ENCODE peak calls at places on chromosomes 1 and 21, in ten cellular contexts. One of them, this sample, is unnamed.

GRCh38 chr1:108209456-108210108 is 9.4 kb upstream of the SLC25A24 start:
- DNase-seq in H1: no peak
- DNase-seq in GM23338: no peak
- DNase-seq in transverse colon: no peak
- DNase-seq in endothelial cell of umbilical vein: no peak
- DNase-seq in HepG2: no peak
- DNase-seq in upper lobe of left lung: no peak
- DNase-seq in suprapubic skin: no peak
- DNase-seq in sigmoid colon: no peak
- DNase-seq in K562: no peak
- DNase-seq in this sample: no peak

GRCh38 chr1:228918335-228918734 is 183.1 kb downstream of the RHOU start:
- DNase-seq in H1: no peak
- DNase-seq in GM23338: no peak
- DNase-seq in transverse colon: no peak
- DNase-seq in endothelial cell of umbilical vein: no peak
- DNase-seq in HepG2: peak; percentile 33
- DNase-seq in upper lobe of left lung: no peak
- DNase-seq in suprapubic skin: no peak
- DNase-seq in sigmoid colon: no peak
- DNase-seq in K562: no peak
- DNase-seq in this sample: no peak

GRCh38 chr1:63835075-63835633 is 61.3 kb downstream of the ROR1 start:
- DNase-seq in H1: no peak
- DNase-seq in GM23338: no peak
- DNase-seq in transverse colon: no peak
- DNase-seq in endothelial cell of umbilical vein: no peak
- DNase-seq in HepG2: no peak
- DNase-seq in upper lobe of left lung: no peak
- DNase-seq in suprapubic skin: no peak
- DNase-seq in sigmoid colon: no peak
- DNase-seq in K562: no peak
- DNase-seq in this sample: no peak

GRCh38 chr1:19559641-19560040 is 74.3 kb upstream of the CAPZB start:
- DNase-seq in H1: no peak
- DNase-seq in GM23338: no peak
- DNase-seq in transverse colon: no peak
- DNase-seq in endothelial cell of umbilical vein: no peak
- DNase-seq in HepG2: no peak
- DNase-seq in upper lobe of left lung: no peak
- DNase-seq in suprapubic skin: no peak
- DNase-seq in sigmoid colon: no peak
- DNase-seq in K562: no peak
- DNase-seq in this sample: no peak

GRCh38 chr1:209249280-209249670 is 334.2 kb upstream of the CAMK1G start:
- DNase-seq in H1: no peak
- DNase-seq in GM23338: peak; percentile 14
- DNase-seq in transverse colon: no peak
- DNase-seq in endothelial cell of umbilical vein: no peak
- DNase-seq in HepG2: no peak
- DNase-seq in upper lobe of left lung: no peak
- DNase-seq in suprapubic skin: no peak
- DNase-seq in sigmoid colon: no peak
- DNase-seq in K562: no peak
- DNase-seq in this sample: no peak

GRCh38 chr1:206684478-206685255 is at the start of gene MAPKAPK2:
- DNase-seq in H1: no peak
- DNase-seq in GM23338: peak; percentile 82
- DNase-seq in transverse colon: peak; percentile 82
- DNase-seq in endothelial cell of umbilical vein: peak; percentile 48
- DNase-seq in HepG2: no peak
- DNase-seq in upper lobe of left lung: peak; percentile 96
- DNase-seq in suprapubic skin: peak; percentile 88
- DNase-seq in sigmoid colon: peak; percentile 93
- DNase-seq in K562: peak; percentile 99
- DNase-seq in this sample: peak; percentile 80

GRCh38 chr1:11041048-11041447 is 6.0 kb downstream of the MASP2 start:
- DNase-seq in H1: no peak
- DNase-seq in GM23338: no peak
- DNase-seq in transverse colon: no peak
- DNase-seq in endothelial cell of umbilical vein: no peak
- DNase-seq in HepG2: no peak
- DNase-seq in upper lobe of left lung: no peak
- DNase-seq in suprapubic skin: no peak
- DNase-seq in sigmoid colon: no peak
- DNase-seq in K562: no peak
- DNase-seq in this sample: no peak

GRCh38 chr1:118773656-118774055 is 214.5 kb downstream of the TBX15 start:
- DNase-seq in H1: no peak
- DNase-seq in GM23338: no peak
- DNase-seq in transverse colon: no peak
- DNase-seq in endothelial cell of umbilical vein: no peak
- DNase-seq in HepG2: no peak
- DNase-seq in upper lobe of left lung: no peak
- DNase-seq in suprapubic skin: no peak
- DNase-seq in sigmoid colon: no peak
- DNase-seq in K562: no peak
- DNase-seq in this sample: no peak

GRCh38 chr1:22611530-22611947 is 24.9 kb upstream of the C1QA start:
- DNase-seq in H1: peak; percentile 54
- DNase-seq in GM23338: peak; percentile 90
- DNase-seq in transverse colon: no peak
- DNase-seq in endothelial cell of umbilical vein: peak; percentile 53
- DNase-seq in HepG2: peak; percentile 24
- DNase-seq in upper lobe of left lung: no peak
- DNase-seq in suprapubic skin: no peak
- DNase-seq in sigmoid colon: no peak
- DNase-seq in K562: peak; percentile 70
- DNase-seq in this sample: no peak

GRCh38 chr1:50471967-50472366 is 48.7 kb upstream of the DMRTA2 start:
- DNase-seq in H1: no peak
- DNase-seq in GM23338: peak; percentile 40
- DNase-seq in transverse colon: no peak
- DNase-seq in endothelial cell of umbilical vein: no peak
- DNase-seq in HepG2: no peak
- DNase-seq in upper lobe of left lung: no peak
- DNase-seq in suprapubic skin: no peak
- DNase-seq in sigmoid colon: no peak
- DNase-seq in K562: no peak
- DNase-seq in this sample: no peak

GRCh38 chr21:32174819-32175218 is 104.0 kb downstream of the MIS18A start:
- DNase-seq in H1: no peak
- DNase-seq in GM23338: no peak
- DNase-seq in transverse colon: no peak
- DNase-seq in endothelial cell of umbilical vein: no peak
- DNase-seq in HepG2: no peak
- DNase-seq in upper lobe of left lung: no peak
- DNase-seq in suprapubic skin: no peak
- DNase-seq in sigmoid colon: no peak
- DNase-seq in K562: no peak
- DNase-seq in this sample: no peak

GRCh38 chr1:111739222-111739983 is at the start of gene INKA2:
- DNase-seq in H1: no peak
- DNase-seq in GM23338: peak; percentile 93
- DNase-seq in transverse colon: peak; percentile 91
- DNase-seq in endothelial cell of umbilical vein: peak; percentile 89
- DNase-seq in HepG2: peak; percentile 83
- DNase-seq in upper lobe of left lung: peak; percentile 97
- DNase-seq in suprapubic skin: peak; percentile 94
- DNase-seq in sigmoid colon: peak; percentile 96
- DNase-seq in K562: peak; percentile 99
- DNase-seq in this sample: peak; percentile 88

GRCh38 chr1:160291248-160292220 is 6.6 kb upstream of the PEX19 start:
- DNase-seq in H1: no peak
- DNase-seq in GM23338: peak; percentile 79
- DNase-seq in transverse colon: peak; percentile 69
- DNase-seq in endothelial cell of umbilical vein: peak; percentile 76
- DNase-seq in HepG2: peak; percentile 65
- DNase-seq in upper lobe of left lung: no peak
- DNase-seq in suprapubic skin: peak; percentile 74
- DNase-seq in sigmoid colon: peak; percentile 81
- DNase-seq in K562: peak; percentile 65
- DNase-seq in this sample: peak; percentile 67

GRCh38 chr1:100494393-100495084 is 43.4 kb upstream of the GPR88 start:
- DNase-seq in H1: no peak
- DNase-seq in GM23338: no peak
- DNase-seq in transverse colon: no peak
- DNase-seq in endothelial cell of umbilical vein: no peak
- DNase-seq in HepG2: peak; percentile 70
- DNase-seq in upper lobe of left lung: no peak
- DNase-seq in suprapubic skin: no peak
- DNase-seq in sigmoid colon: no peak
- DNase-seq in K562: no peak
- DNase-seq in this sample: no peak

GRCh38 chr21:45719177-45719802 is 75.8 kb downstream of the PCBP3 start:
- DNase-seq in H1: no peak
- DNase-seq in GM23338: no peak
- DNase-seq in transverse colon: no peak
- DNase-seq in endothelial cell of umbilical vein: no peak
- DNase-seq in HepG2: no peak
- DNase-seq in upper lobe of left lung: no peak
- DNase-seq in suprapubic skin: no peak
- DNase-seq in sigmoid colon: no peak
- DNase-seq in K562: no peak
- DNase-seq in this sample: no peak

DNA sequence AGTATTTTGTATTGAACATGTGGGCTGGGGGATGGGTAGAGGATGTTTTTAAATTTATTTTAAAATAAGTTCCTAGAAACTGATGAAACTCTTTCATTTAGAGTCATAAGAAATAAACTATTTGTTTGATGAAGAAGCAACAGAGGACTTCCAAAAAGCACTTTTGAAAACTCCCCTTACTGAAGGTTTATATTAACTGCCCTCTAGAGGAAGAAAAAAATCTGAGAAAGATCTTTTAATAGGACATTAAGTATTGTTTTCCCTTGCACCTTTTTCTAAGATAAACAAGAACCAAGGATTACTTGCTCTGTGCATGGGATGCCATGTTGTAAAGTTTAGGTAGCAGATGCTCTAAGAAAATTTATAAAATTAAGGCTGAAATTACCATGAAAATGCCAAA is 14.1 kb downstream of the DISP1 start:
- DNase-seq in H1: no peak
- DNase-seq in GM23338: peak; percentile 27
- DNase-seq in transverse colon: no peak
- DNase-seq in endothelial cell of umbilical vein: no peak
- DNase-seq in HepG2: no peak
- DNase-seq in upper lobe of left lung: no peak
- DNase-seq in suprapubic skin: no peak
- DNase-seq in sigmoid colon: no peak
- DNase-seq in K562: no peak
- DNase-seq in this sample: no peak
- TF ChIP-seq CTCF in H1: no peak
- TF ChIP-seq CTCF in GM23338: peak; percentile 37
- TF ChIP-seq CTCF in transverse colon: no peak
- TF ChIP-seq CTCF in endothelial cell of umbilical vein: no peak
- TF ChIP-seq CTCF in HepG2: no peak
- TF ChIP-seq CTCF in upper lobe of left lung: no peak
- TF ChIP-seq CTCF in suprapubic skin: no peak
- TF ChIP-seq CTCF in sigmoid colon: no peak
- TF ChIP-seq CTCF in K562: no peak
- TF ChIP-seq CTCF in this sample: no peak

GRCh38 chr1:15064217-15064929 is 89.2 kb upstream of the TMEM51 start:
- DNase-seq in H1: no peak
- DNase-seq in GM23338: no peak
- DNase-seq in transverse colon: no peak
- DNase-seq in endothelial cell of umbilical vein: no peak
- DNase-seq in HepG2: no peak
- DNase-seq in upper lobe of left lung: no peak
- DNase-seq in suprapubic skin: no peak
- DNase-seq in sigmoid colon: no peak
- DNase-seq in K562: no peak
- DNase-seq in this sample: no peak
- TF ChIP-seq POLR2AphosphoS5 in H1: no peak
- TF ChIP-seq POLR2AphosphoS5 in GM23338: no peak
- TF ChIP-seq POLR2AphosphoS5 in transverse colon: no peak
- TF ChIP-seq POLR2AphosphoS5 in endothelial cell of umbilical vein: no peak
- TF ChIP-seq POLR2AphosphoS5 in HepG2: no peak
- TF ChIP-seq POLR2AphosphoS5 in upper lobe of left lung: no peak
- TF ChIP-seq POLR2AphosphoS5 in suprapubic skin: no peak
- TF ChIP-seq POLR2AphosphoS5 in sigmoid colon: no peak
- TF ChIP-seq POLR2AphosphoS5 in K562: no peak
- TF ChIP-seq POLR2AphosphoS5 in this sample: no peak

DNA sequence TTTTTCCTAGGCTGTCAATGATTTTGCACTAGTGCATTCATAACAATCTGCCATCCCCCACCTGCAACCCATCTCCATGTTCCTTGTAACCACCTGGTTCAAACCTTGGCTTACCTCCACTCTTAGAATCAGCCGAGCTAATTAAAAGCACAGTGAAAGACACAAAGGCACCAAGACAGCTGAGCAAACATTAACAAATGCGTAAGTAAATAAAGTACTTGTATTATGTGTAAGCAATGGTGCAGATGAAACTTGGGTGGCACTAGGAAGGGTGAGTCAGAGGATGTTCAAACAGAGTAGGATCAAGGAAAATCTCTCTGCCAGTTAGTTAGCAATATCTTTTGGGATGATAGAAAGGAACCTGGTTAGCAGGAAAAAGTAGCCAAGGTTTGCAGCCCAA is 5.1 kb upstream of the FOXJ3 start:
- DNase-seq in H1: no peak
- DNase-seq in GM23338: peak; percentile 26
- DNase-seq in transverse colon: peak; percentile 30
- DNase-seq in endothelial cell of umbilical vein: no peak
- DNase-seq in HepG2: peak; percentile 90
- DNase-seq in upper lobe of left lung: no peak
- DNase-seq in suprapubic skin: no peak
- DNase-seq in sigmoid colon: no peak
- DNase-seq in K562: no peak
- DNase-seq in this sample: peak; percentile 85
- H3K4me3 ChIP-seq in H1: no peak overlapping the region
- H3K4me3 ChIP-seq in GM23338: no peak overlapping the region
- H3K4me3 ChIP-seq in transverse colon: no peak overlapping the region
- H3K4me3 ChIP-seq in endothelial cell of umbilical vein: no peak overlapping the region
- H3K4me3 ChIP-seq in HepG2: no peak overlapping the region
- H3K4me3 ChIP-seq in upper lobe of left lung: no peak overlapping the region
- H3K4me3 ChIP-seq in suprapubic skin: no peak overlapping the region
- H3K4me3 ChIP-seq in sigmoid colon: no peak overlapping the region
- H3K4me3 ChIP-seq in K562: no peak overlapping the region
- H3K4me3 ChIP-seq in this sample: no peak overlapping the region

DNA sequence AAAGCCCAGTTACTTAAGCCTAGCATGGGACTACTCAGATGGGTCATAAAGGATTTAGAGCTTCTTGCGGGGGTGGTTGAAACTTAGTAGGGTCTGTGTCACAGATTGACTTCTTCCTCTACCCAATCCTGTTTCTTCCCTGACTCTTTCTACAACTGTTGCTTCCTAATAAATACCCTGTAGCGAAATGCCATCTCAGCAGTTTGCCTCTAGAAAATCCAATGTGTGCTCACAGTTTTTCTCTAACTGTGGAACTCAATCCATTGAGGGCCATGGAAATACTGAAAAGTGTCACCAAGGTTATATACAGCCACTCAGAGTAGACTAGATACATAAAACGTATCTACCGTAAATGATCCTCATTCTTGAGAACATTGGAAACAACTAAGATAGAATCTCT is 217.7 kb downstream of the COL24A1 start:
- DNase-seq in H1: no peak
- DNase-seq in GM23338: no peak
- DNase-seq in transverse colon: no peak
- DNase-seq in endothelial cell of umbilical vein: no peak
- DNase-seq in HepG2: no peak
- DNase-seq in upper lobe of left lung: no peak
- DNase-seq in suprapubic skin: no peak
- DNase-seq in sigmoid colon: no peak
- DNase-seq in K562: no peak
- DNase-seq in this sample: no peak
- TF ChIP-seq CTCF in H1: no peak
- TF ChIP-seq CTCF in GM23338: no peak
- TF ChIP-seq CTCF in transverse colon: no peak
- TF ChIP-seq CTCF in endothelial cell of umbilical vein: no peak
- TF ChIP-seq CTCF in HepG2: no peak
- TF ChIP-seq CTCF in upper lobe of left lung: no peak
- TF ChIP-seq CTCF in suprapubic skin: no peak
- TF ChIP-seq CTCF in sigmoid colon: no peak
- TF ChIP-seq CTCF in K562: no peak
- TF ChIP-seq CTCF in this sample: no peak

This sample was measured in prostate gland.